ENCODE peak calls at places on chromosome 3, in four cellular contexts. Q is HFFc6, B is neural progenitor cell, I is lower leg skin. Y is an unnamed sample.
A peak's percentile ranks its signal among the peaks of the same experiment; 100 is the strongest.

GRCh38 chr3:82707035-82707434 is 945.6 kb upstream of the GBE1 start:
- DNase-seq in B (peak; percentile 15), I (no peak), Q (no peak), Y (no peak)

GRCh38 chr3:167167491-167167890 is 212.6 kb downstream of the ZBBX start:
- DNase-seq in I (no peak), Q (no peak), B (no peak), Y (no peak)

GRCh38 chr3:143430582-143430981 is 311.0 kb downstream of the CHST2 start:
- DNase-seq in I (no peak), B (no peak), Q (no peak), Y (no peak)

GRCh38 chr3:101038880-101039279 is 45.7 kb upstream of the ABI3BP start:
- DNase-seq in I (no peak), Q (peak; percentile 28), B (no peak), Y (no peak)

GRCh38 chr3:187739125-187739560 is 6.1 kb downstream of the BCL6 start:
- DNase-seq in I (peak; percentile 93), Q (no peak), B (no peak), Y (no peak)

GRCh38 chr3:107676469-107677309 is 153.9 kb downstream of the BBX start:
- DNase-seq in Q (peak; percentile 54), I (no peak), B (peak; percentile 27), Y (no peak)

GRCh38 chr3:71109241-71109976 is 474.1 kb downstream of the FOXP1 start:
- DNase-seq in I (no peak), B (no peak), Q (peak; percentile 80), Y (no peak)

GRCh38 chr3:46981932-46982471 is 2.5 kb downstream of the NBEAL2 start:
- DNase-seq in I (peak; percentile 93), B (no peak), Q (no peak), Y (no peak)

GRCh38 chr3:45985532-45986302 is 9.9 kb downstream of the FYCO1 start:
- DNase-seq in I (no peak), B (no peak), Q (peak; percentile 69), Y (no peak)

GRCh38 chr3:114879059-114880031 is 267.7 kb downstream of the ZBTB20 start:
- DNase-seq in B (no peak), I (no peak), Q (peak; percentile 46), Y (peak; percentile 8)

GRCh38 chr3:99868438-99868723 is 50.7 kb downstream of the CMSS1 start:
- DNase-seq in Q (no peak), I (no peak), B (no peak), Y (no peak)

GRCh38 chr3:155411500-155412223 is 118.2 kb upstream of the STRIT1 start:
- DNase-seq in Q (no peak), B (no peak), I (no peak), Y (no peak)

GRCh38 chr3:38039899-38040261 is 872 bp downstream of the DLEC1 start:
- DNase-seq in B (peak; percentile 41), I (peak; percentile 92), Q (peak; percentile 46), Y (no peak)
- TF ChIP-seq CTCF in B (no peak), I (no peak), Q (peak; percentile 27), Y (peak; percentile 26)

GRCh38 chr3:10187295-10187876 is 22.7 kb downstream of the IRAK2 start:
- DNase-seq in Q (no peak), I (no peak), B (no peak), Y (no peak)

GRCh38 chr3:10187944-10188343 is 23.2 kb downstream of the IRAK2 start:
- DNase-seq in I (no peak), B (no peak), Q (no peak), Y (no peak)

GRCh38 chr3:10192953-10193691 is 28.4 kb downstream of the IRAK2 start:
- DNase-seq in I (no peak), B (peak; percentile 29), Q (peak; percentile 95), Y (no peak)

GRCh38 chr3:10188798-10189556 is 24.3 kb downstream of the IRAK2 start:
- DNase-seq in I (no peak), Q (no peak), B (no peak), Y (no peak)

GRCh38 chr3:10189557-10190374 is 25.0 kb downstream of the IRAK2 start:
- DNase-seq in Q (no peak), B (no peak), I (peak; percentile 98), Y (no peak)
- TF ChIP-seq CTCF in Q (no peak), B (no peak), I (no peak), Y (no peak)

GRCh38 chr3:186473166-186473565 is 71.0 kb downstream of the CRYGS start:
- DNase-seq in Q (no peak), I (peak; percentile 8), B (no peak), Y (no peak)
- TF ChIP-seq CTCF in Q (no peak), I (no peak), B (no peak), Y (no peak)

DNA sequence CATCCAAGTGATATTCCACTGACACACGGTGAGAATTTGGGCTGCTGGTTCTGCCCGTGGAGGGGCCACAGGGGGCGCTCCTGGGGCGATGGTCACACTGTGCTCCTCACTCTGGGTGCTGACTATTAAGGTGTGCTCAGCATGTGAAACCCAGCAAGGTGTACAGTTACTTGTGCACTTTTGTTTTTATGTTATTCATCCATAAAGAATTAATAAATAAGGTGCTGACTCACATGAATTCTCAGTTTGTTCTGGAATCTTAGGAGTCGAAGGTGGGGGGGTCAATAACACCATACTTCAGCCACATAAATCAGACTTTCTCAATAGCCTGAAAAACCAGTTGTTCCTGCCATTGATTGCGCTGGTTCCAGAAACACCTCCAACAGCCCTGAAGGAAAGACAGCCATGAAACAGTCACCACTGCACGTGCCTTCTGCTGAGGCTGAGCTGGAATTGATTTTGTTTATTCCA is 53.5 kb upstream of the SPATA12 start:
- DNase-seq in Q (no peak), I (no peak), B (no peak), Y (no peak)
- TF ChIP-seq CTCF in Q (peak; percentile 61), I (no peak), B (peak; percentile 57), Y (peak; percentile 34)

DNA sequence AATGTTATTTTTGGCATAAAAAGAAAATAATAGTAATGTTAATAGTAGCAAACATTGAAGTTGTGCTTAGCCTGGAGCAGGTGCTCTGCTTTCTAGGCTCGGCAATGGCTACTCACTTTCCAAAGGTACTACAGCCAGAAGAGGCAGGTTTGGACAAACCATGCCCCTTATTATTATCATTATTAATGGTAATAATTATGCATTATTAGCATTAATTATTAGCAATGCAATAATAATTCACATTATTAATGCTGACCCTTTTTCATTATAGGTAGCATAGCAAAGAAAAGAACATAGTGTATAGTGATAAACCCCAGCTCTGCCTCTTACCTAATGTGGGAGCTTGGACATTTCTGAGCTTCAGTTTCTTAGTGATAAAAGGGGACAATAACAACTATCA is 171.4 kb downstream of the EDEM1 start:
- DNase-seq in Q (no peak), I (no peak), B (no peak), Y (no peak)
- TF ChIP-seq CTCF in Q (no peak), I (no peak), B (no peak), Y (no peak)

GRCh38 chr3:4251412-4251811 is 51.8 kb upstream of the SETMAR start:
- DNase-seq in I (no peak), Q (no peak), B (no peak), Y (no peak)

GRCh38 chr3:4247391-4247790 is 55.8 kb upstream of the SETMAR start:
- DNase-seq in B (no peak), Q (no peak), I (no peak), Y (no peak)

GRCh38 chr3:4241595-4242170 is 61.5 kb upstream of the SETMAR start:
- DNase-seq in I (no peak), B (no peak), Q (no peak), Y (no peak)

GRCh38 chr3:4250064-4250463 is 53.1 kb upstream of the SETMAR start:
- DNase-seq in I (no peak), B (no peak), Q (no peak), Y (no peak)

GRCh38 chr3:4245671-4246070 is 57.5 kb upstream of the SETMAR start:
- DNase-seq in B (peak; percentile 37), I (no peak), Q (no peak), Y (no peak)
- TF ChIP-seq CTCF in B (peak; percentile 46), I (no peak), Q (no peak), Y (no peak)

GRCh38 chr3:48240711-48241491 is at the start of gene ZNF589:
- DNase-seq in I (peak; percentile 97), B (peak; percentile 96), Q (peak; percentile 93), Y (peak; percentile 94)
- TF ChIP-seq CTCF in I (no peak), B (peak; percentile 37), Q (peak; percentile 44), Y (peak; percentile 55)

DNA sequence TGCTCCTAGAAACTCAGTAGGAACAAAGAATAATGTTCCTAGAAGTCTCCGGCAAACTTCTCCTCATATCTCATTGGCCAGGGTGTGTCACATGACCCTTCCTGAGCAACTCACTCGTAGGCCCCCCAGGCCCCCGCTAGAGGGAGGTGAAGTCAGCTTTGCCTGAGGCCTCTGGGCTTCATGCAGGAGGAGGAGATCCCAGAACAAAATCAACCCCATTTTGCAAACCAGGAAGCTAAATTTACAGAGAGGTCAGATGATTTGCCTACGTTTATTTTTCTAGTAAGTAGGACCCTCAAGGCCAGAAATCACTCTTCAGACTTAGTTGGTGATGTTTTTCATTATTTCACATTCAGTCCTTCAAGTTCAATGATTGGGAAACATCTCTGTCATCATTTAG is 99.1 kb downstream of the SSR3 start:
- DNase-seq in Q (no peak), I (no peak), B (peak; percentile 53), Y (no peak)
- TF ChIP-seq CTCF in Q (no peak), I (no peak), B (peak; percentile 20), Y (no peak)

Y was measured in GM13977.